ENCODE peak calls at places on chromosomes 7 and 10, in four cellular contexts. One of them, this sample, is unnamed.
A peak's percentile ranks its signal among the peaks of the same experiment; 100 is the strongest.

GRCh38 chr10:126749030-126749655 is 78.7 kb upstream of the C10orf90 start:
- DNase-seq in IMR-90: peak; percentile 75
- DNase-seq in H1: peak; percentile 97
- DNase-seq in HepG2: peak; percentile 59
- DNase-seq in this sample: peak; percentile 55

GRCh38 chr10:71069909-71070666 is 142.3 kb upstream of the UNC5B start:
- DNase-seq in IMR-90: no peak
- DNase-seq in H1: no peak
- DNase-seq in HepG2: no peak
- DNase-seq in this sample: no peak

GRCh38 chr7:94374231-94374630 is 20.5 kb upstream of the COL1A2 start:
- DNase-seq in IMR-90: peak; percentile 93
- DNase-seq in H1: no peak
- DNase-seq in HepG2: no peak
- DNase-seq in this sample: no peak

GRCh38 chr10:69451784-69452251 is 553 bp downstream of the TSPAN15 start:
- DNase-seq in IMR-90: no peak
- DNase-seq in H1: peak; percentile 79
- DNase-seq in HepG2: no peak
- DNase-seq in this sample: no peak

GRCh38 chr10:21202766-21203457 is 305.8 kb upstream of the NEBL start:
- DNase-seq in IMR-90: no peak
- DNase-seq in H1: no peak
- DNase-seq in HepG2: no peak
- DNase-seq in this sample: no peak

GRCh38 chr7:118041336-118041878 is 142.6 kb upstream of the LSM8 start:
- DNase-seq in IMR-90: no peak
- DNase-seq in H1: no peak
- DNase-seq in HepG2: no peak
- DNase-seq in this sample: no peak

GRCh38 chr7:44222776-44223261 is 22.0 kb downstream of the YKT6 start:
- DNase-seq in IMR-90: no peak
- DNase-seq in H1: no peak
- DNase-seq in HepG2: no peak
- DNase-seq in this sample: no peak

GRCh38 chr7:71488308-71488707 is 356.4 kb downstream of the GALNT17 start:
- DNase-seq in IMR-90: no peak
- DNase-seq in H1: no peak
- DNase-seq in HepG2: no peak
- DNase-seq in this sample: peak; percentile 11

GRCh38 chr7:47307311-47307710 is 274.6 kb downstream of the TNS3 start:
- DNase-seq in IMR-90: no peak
- DNase-seq in H1: no peak
- DNase-seq in HepG2: no peak
- DNase-seq in this sample: no peak

GRCh38 chr10:5291501-5292195 is 73.1 kb upstream of the UCN3 start:
- DNase-seq in IMR-90: peak; percentile 79
- DNase-seq in H1: no peak
- DNase-seq in HepG2: peak; percentile 38
- DNase-seq in this sample: peak; percentile 94

GRCh38 chr10:114304566-114305421 is 65.7 kb downstream of the VWA2 start:
- DNase-seq in IMR-90: no peak
- DNase-seq in H1: peak; percentile 86
- DNase-seq in HepG2: no peak
- DNase-seq in this sample: no peak

GRCh38 chr10:66307826-66308225 is 618.0 kb upstream of the LRRTM3 start:
- DNase-seq in IMR-90: no peak
- DNase-seq in H1: no peak
- DNase-seq in HepG2: no peak
- DNase-seq in this sample: no peak

GRCh38 chr7:124084024-124084423 is 51.2 kb upstream of the TMEM229A start:
- DNase-seq in IMR-90: no peak
- DNase-seq in H1: no peak
- DNase-seq in HepG2: no peak
- DNase-seq in this sample: no peak

GRCh38 chr10:12549297-12549696 is 199.9 kb downstream of the CAMK1D start:
- DNase-seq in IMR-90: no peak
- DNase-seq in H1: no peak
- DNase-seq in HepG2: no peak
- DNase-seq in this sample: peak; percentile 23

GRCh38 chr10:70432101-70432500 is 9.4 kb downstream of the NODAL start:
- DNase-seq in IMR-90: no peak
- DNase-seq in H1: no peak
- DNase-seq in HepG2: peak; percentile 57
- DNase-seq in this sample: no peak

GRCh38 chr7:4169505-4169904 is 512.6 kb upstream of the FOXK1 start:
- DNase-seq in IMR-90: no peak
- DNase-seq in H1: no peak
- DNase-seq in HepG2: no peak
- DNase-seq in this sample: peak; percentile 38

GRCh38 chr10:131475043-131475442 is 163.5 kb upstream of the TCERG1L start:
- DNase-seq in IMR-90: no peak
- DNase-seq in H1: no peak
- DNase-seq in HepG2: no peak
- DNase-seq in this sample: no peak

GRCh38 chr7:130384841-130385599 is 4.7 kb downstream of the CPA1 start:
- DNase-seq in IMR-90: no peak
- DNase-seq in H1: peak; percentile 24
- DNase-seq in HepG2: no peak
- DNase-seq in this sample: no peak

GRCh38 chr10:125783408-125783807 is 7.8 kb upstream of the MMP21 start:
- DNase-seq in IMR-90: no peak
- DNase-seq in H1: no peak
- DNase-seq in HepG2: no peak
- DNase-seq in this sample: no peak

GRCh38 chr7:78226059-78226658 is 427.6 kb downstream of the PHTF2 start:
- DNase-seq in IMR-90: peak; percentile 45
- DNase-seq in H1: peak; percentile 85
- DNase-seq in HepG2: peak; percentile 16
- DNase-seq in this sample: peak; percentile 15

GRCh38 chr10:83986800-83987199 is 152.5 kb upstream of the GHITM start:
- DNase-seq in IMR-90: no peak
- DNase-seq in H1: no peak
- DNase-seq in HepG2: no peak
- DNase-seq in this sample: no peak

GRCh38 chr10:69439350-69439739 is 11.9 kb upstream of the TSPAN15 start:
- DNase-seq in IMR-90: no peak
- DNase-seq in H1: no peak
- DNase-seq in HepG2: no peak
- DNase-seq in this sample: no peak

GRCh38 chr7:87331687-87332256 is 13.7 kb upstream of the CROT start:
- DNase-seq in IMR-90: no peak
- DNase-seq in H1: no peak
- DNase-seq in HepG2: no peak
- DNase-seq in this sample: no peak
- H3K27ac ChIP-seq in IMR-90: no peak overlapping the region
- H3K27ac ChIP-seq in H1: no peak overlapping the region
- H3K27ac ChIP-seq in HepG2: peak overlapping the region; percentile 51
- H3K27ac ChIP-seq in this sample: no peak overlapping the region

GRCh38 chr10:128959746-128960145 is 507.3 kb upstream of the MGMT start:
- DNase-seq in IMR-90: no peak
- DNase-seq in H1: no peak
- DNase-seq in HepG2: no peak
- DNase-seq in this sample: no peak

GRCh38 chr10:128964100-128964403 is 503.0 kb upstream of the MGMT start:
- DNase-seq in IMR-90: no peak
- DNase-seq in H1: no peak
- DNase-seq in HepG2: no peak
- DNase-seq in this sample: no peak

GRCh38 chr10:128956149-128956548 is 510.9 kb upstream of the MGMT start:
- DNase-seq in IMR-90: no peak
- DNase-seq in H1: no peak
- DNase-seq in HepG2: no peak
- DNase-seq in this sample: no peak

GRCh38 chr10:128963246-128964099 is 503.6 kb upstream of the MGMT start:
- DNase-seq in IMR-90: no peak
- DNase-seq in H1: no peak
- DNase-seq in HepG2: no peak
- DNase-seq in this sample: no peak

GRCh38 chr10:128958881-128959690 is 508.0 kb upstream of the MGMT start:
- DNase-seq in IMR-90: no peak
- DNase-seq in H1: no peak
- DNase-seq in HepG2: no peak
- DNase-seq in this sample: no peak
- TF ChIP-seq MAFK in IMR-90: no peak
- TF ChIP-seq MAFK in H1: no peak
- TF ChIP-seq MAFK in HepG2: no peak
- TF ChIP-seq MAFK in this sample: no peak

GRCh38 chr7:75963383-75963995 is 30.9 kb downstream of the TMEM120A start:
- DNase-seq in IMR-90: no peak
- DNase-seq in H1: no peak
- DNase-seq in HepG2: no peak
- DNase-seq in this sample: no peak
- H3K9me3 ChIP-seq in IMR-90: no peaks in the 10 kb centered on the region
- H3K9me3 ChIP-seq in H1: no peaks in the 10 kb centered on the region
- H3K9me3 ChIP-seq in HepG2: no peaks in the 10 kb centered on the region
- H3K9me3 ChIP-seq in this sample: no peaks in the 10 kb centered on the region

DNA sequence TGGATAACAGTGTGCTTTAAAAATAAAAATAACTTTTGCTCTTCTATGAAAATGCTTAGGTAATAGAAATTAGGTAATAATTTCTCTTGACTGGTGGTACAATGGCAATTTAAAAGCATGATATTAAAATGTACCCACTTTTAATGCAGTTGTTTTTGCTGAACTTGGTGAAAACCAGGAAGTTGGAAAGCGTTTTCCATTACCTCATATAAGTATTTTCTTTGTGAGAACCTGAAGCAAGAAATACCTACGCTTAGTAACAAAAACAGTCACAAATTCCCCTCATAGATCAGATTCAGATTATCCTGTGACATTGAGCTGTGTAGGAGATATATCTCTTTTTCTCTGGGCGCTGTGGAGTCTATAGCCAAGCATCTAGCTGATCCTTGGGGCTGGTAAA is 689.0 kb upstream of the FZD8 start:
- DNase-seq in IMR-90: no peak
- DNase-seq in H1: no peak
- DNase-seq in HepG2: no peak
- DNase-seq in this sample: no peak
- H3K27ac ChIP-seq in IMR-90: no peak overlapping the region
- H3K27ac ChIP-seq in H1: no peak overlapping the region
- H3K27ac ChIP-seq in HepG2: no peak overlapping the region
- H3K27ac ChIP-seq in this sample: no peak overlapping the region

GRCh38 chr10:89138755-89139154 is 68.4 kb downstream of the CH25H start:
- DNase-seq in IMR-90: peak; percentile 52
- DNase-seq in H1: no peak
- DNase-seq in HepG2: no peak
- DNase-seq in this sample: no peak
- TF ChIP-seq MAFK in IMR-90: no peak
- TF ChIP-seq MAFK in H1: no peak
- TF ChIP-seq MAFK in HepG2: no peak
- TF ChIP-seq MAFK in this sample: no peak

DNA sequence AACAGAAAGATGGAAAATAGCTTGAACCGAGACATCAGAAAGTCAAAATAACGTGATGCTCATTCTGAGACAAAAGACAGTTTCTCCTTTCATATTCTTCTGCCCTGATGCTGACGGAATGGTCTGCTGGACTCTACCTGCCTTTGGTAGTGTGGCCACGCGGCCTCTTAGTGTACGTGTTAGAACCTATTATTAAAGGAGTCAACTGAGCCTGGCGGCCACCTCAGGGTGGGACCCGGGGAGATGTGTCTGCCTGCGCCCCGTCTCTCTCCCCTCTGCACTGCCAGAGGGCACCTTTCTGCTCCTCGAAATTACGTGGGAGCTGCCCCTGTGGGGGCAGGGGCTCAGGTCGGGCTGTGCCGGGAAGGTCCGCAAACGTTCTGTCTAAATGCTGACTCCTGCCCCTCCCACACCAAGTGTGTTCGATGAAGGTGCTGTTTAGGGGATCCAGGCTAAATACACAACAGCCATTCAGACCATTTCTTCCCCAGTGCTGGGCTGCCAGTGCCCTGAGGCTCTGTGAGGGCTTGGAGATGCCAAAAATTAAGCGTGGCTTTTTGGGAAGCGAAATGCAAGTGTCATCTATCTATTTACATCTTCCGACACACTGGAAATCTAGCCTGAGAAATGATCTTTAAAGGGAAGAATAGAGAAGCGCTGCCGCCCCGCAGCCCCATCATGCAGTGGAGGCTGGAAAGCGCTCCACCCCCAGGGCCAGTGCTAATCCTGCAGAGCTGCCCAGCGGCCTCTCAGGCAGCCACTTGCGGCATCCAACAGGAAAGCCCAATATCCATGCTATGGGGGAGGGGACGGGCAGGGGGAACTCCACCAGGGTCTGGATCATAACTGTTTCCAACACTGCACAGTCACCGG is 205.2 kb downstream of the DNAJB6 start:
- DNase-seq in IMR-90: no peak
- DNase-seq in H1: no peak
- DNase-seq in HepG2: no peak
- DNase-seq in this sample: no peak
- H3K9me3 ChIP-seq in IMR-90: peaks cover 65% of the 10 kb centered on the region
- H3K9me3 ChIP-seq in H1: no peaks in the 10 kb centered on the region
- H3K9me3 ChIP-seq in HepG2: no peaks in the 10 kb centered on the region
- H3K9me3 ChIP-seq in this sample: no peaks in the 10 kb centered on the region